ENCODE peak calls at places on chromosome 5, in eight cellular contexts. Z is sigmoid colon, A is SK-N-SH, Q is breast epithelium, E is transverse colon, R is HCT116, V is stomach, Y is endothelial cell of umbilical vein. I is an unnamed sample.

GRCh38 chr5:104189909-104190308 is 627.3 kb upstream of the NUDT12 start:
- DNase-seq in E (no peak), A (peak; percentile 2), V (no peak), R (no peak), Q (no peak), Z (no peak), Y (peak; percentile 79), I (no peak)

GRCh38 chr5:17218353-17219005 is 1.0 kb downstream of the BASP1 start:
- DNase-seq in A (peak; percentile 58), Z (no peak), R (no peak), Q (no peak), E (peak; percentile 43), Y (peak; percentile 56), V (no peak), I (peak; percentile 88)

GRCh38 chr5:147223951-147224791 is 10.7 kb upstream of the STK32A start:
- DNase-seq in Y (peak; percentile 60), Z (peak; percentile 66), Q (no peak), E (peak; percentile 16), R (peak; percentile 36), V (peak; percentile 31), A (peak; percentile 69), I (no peak)

GRCh38 chr5:67530609-67531255 is 334.1 kb upstream of the CD180 start:
- DNase-seq in Y (no peak), V (no peak), Z (no peak), E (no peak), A (peak; percentile 44), Q (no peak), R (no peak), I (no peak)

GRCh38 chr5:96427823-96428222 is 5.2 kb downstream of the PCSK1 start:
- DNase-seq in Z (no peak), E (no peak), V (no peak), R (no peak), A (no peak), Q (no peak), Y (peak; percentile 25), I (no peak)

GRCh38 chr5:14268236-14268701 is 125.1 kb downstream of the TRIO start:
- DNase-seq in V (no peak), E (no peak), A (no peak), R (peak; percentile 90), Z (no peak), Q (no peak), Y (peak; percentile 77), I (no peak)

GRCh38 chr5:112419596-112420110 is 576 bp upstream of the EPB41L4A start:
- DNase-seq in Z (peak; percentile 77), V (peak; percentile 69), Y (peak; percentile 69), E (peak; percentile 71), R (peak; percentile 13), Q (peak; percentile 74), A (peak; percentile 77), I (peak; percentile 86)

GRCh38 chr5:142287096-142287972 is 37.5 kb downstream of the SPRY4 start:
- DNase-seq in Z (no peak), A (no peak), Y (peak; percentile 79), R (no peak), V (no peak), Q (no peak), E (no peak), I (no peak)

GRCh38 chr5:149038336-149039075 is 24.4 kb downstream of the SH3TC2 start:
- DNase-seq in Q (no peak), Y (peak; percentile 82), V (no peak), E (no peak), R (no peak), A (no peak), Z (no peak), I (no peak)

GRCh38 chr5:172696171-172696849 is 55.2 kb downstream of the NEURL1B start:
- DNase-seq in V (no peak), E (no peak), R (no peak), Q (no peak), A (no peak), Z (no peak), Y (no peak), I (peak; percentile 76)

GRCh38 chr5:172695431-172696054 is 54.5 kb downstream of the NEURL1B start:
- DNase-seq in A (no peak), V (no peak), E (no peak), Z (peak; percentile 70), R (no peak), Q (no peak), Y (no peak), I (peak; percentile 58)

GRCh38 chr5:172699999-172700685 is 59.1 kb downstream of the NEURL1B start:
- DNase-seq in Z (peak; percentile 64), E (no peak), Q (no peak), A (no peak), R (no peak), Y (no peak), V (no peak), I (peak; percentile 55)

GRCh38 chr5:172699423-172699822 is 58.4 kb downstream of the NEURL1B start:
- DNase-seq in A (peak; percentile 61), E (no peak), Z (no peak), R (no peak), Q (no peak), V (no peak), Y (no peak), I (peak; percentile 37)

GRCh38 chr5:172697123-172698121 is 56.4 kb downstream of the NEURL1B start:
- DNase-seq in E (peak; percentile 93), Q (peak; percentile 90), A (peak; percentile 87), V (peak; percentile 93), Z (peak; percentile 95), Y (peak; percentile 82), R (peak; percentile 57), I (peak; percentile 93)
- TF ChIP-seq POLR2AphosphoS5 in E (peak; percentile 83), Q (no peak), A (peak; percentile 15), V (peak; percentile 34), Z (peak; percentile 61), Y (no peak), R (peak; percentile 25), I (peak; percentile 78)

DNA sequence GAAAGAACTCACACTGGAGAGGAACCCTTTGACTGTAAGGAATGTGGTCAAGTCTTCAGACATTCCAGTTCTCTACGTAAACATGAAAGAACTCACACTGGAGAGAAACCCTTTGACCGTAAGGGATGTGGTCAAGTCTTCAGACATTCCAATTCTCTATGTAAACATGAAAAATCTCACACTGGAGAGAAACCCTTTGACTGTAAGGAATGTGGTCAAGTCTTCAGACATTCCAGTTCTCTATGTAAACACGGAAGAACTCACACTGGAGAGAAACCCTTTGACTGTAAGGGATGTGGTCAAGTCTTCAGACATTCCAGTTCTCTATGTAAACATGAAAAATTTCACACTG is 32.6 kb downstream of the MAPK9 start:
- DNase-seq in Z (no peak), E (no peak), Y (no peak), A (no peak), Q (no peak), R (no peak), V (no peak), I (no peak)
- H3K9me3 ChIP-seq in Z (peaks cover 56% of the 10 kb centered on the region), E (peaks cover 91% of the 10 kb centered on the region), Y (peaks cover 8% of the 10 kb centered on the region), A (peaks cover 53% of the 10 kb centered on the region), Q (peaks cover 89% of the 10 kb centered on the region), R (peaks cover 72% of the 10 kb centered on the region), V (peaks cover 99% of the 10 kb centered on the region), I (peaks cover 100% of the 10 kb centered on the region)

GRCh38 chr5:177113566-177114424 is 19.8 kb upstream of the NSD1 start:
- DNase-seq in Y (peak; percentile 78), A (peak; percentile 89), Z (peak; percentile 86), Q (peak; percentile 78), E (peak; percentile 81), R (peak; percentile 55), V (peak; percentile 81), I (peak; percentile 92)

GRCh38 chr5:177117441-177118045 is 16.0 kb upstream of the NSD1 start:
- DNase-seq in Q (no peak), R (no peak), Y (no peak), E (no peak), Z (no peak), V (no peak), A (no peak), I (no peak)

GRCh38 chr5:177112589-177113220 is 20.9 kb upstream of the NSD1 start:
- DNase-seq in A (no peak), Q (no peak), R (no peak), Y (no peak), V (no peak), E (no peak), Z (no peak), I (no peak)

GRCh38 chr5:177111720-177112394 is 21.7 kb upstream of the NSD1 start:
- DNase-seq in A (peak; percentile 91), E (peak; percentile 60), Q (no peak), R (peak; percentile 38), V (peak; percentile 51), Y (peak; percentile 63), Z (no peak), I (peak; percentile 85)

DNA sequence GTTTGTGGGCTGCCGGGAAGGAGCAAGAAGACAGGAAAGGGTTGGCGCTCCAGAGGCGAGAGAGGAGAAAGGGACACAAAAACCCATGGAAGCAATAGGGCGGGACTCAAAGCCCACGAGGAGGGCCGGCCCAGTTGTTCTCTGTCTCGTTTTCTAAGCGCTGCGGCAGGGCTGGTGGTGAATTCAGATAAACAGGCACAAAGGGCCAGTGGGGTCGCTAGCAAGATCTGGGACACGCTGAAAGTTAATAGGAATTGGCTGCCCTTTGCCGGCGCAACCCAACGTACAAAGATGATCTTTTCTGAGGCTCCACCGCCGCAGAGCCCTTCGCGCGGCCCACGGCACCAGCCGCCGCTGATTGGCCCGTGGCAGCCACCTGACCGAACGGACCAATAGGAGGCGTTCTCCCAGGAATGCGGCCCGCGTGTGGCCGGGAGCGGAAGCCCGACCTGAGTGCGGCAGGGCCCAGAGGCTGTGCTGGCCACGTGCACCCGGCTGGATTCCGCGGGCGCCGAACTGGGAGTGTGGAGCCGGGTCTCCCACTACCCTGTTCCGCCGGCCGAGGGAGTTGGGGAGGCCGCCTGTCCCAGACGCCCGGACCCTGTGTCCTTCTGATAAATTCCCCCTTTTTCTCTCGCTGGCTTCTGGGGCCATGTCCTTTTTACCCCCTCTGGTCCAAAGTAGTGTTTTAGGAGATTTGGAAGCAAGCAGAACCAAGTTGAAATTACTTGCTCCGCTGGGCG is 16.8 kb upstream of the NSD1 start:
- DNase-seq in E (peak; percentile 80), R (no peak), Q (peak; percentile 87), V (peak; percentile 89), Z (peak; percentile 96), A (no peak), Y (peak; percentile 77), I (peak; percentile 94)
- TF ChIP-seq POLR2AphosphoS5 in E (no peak), R (no peak), Q (peak; percentile 50), V (peak; percentile 18), Z (no peak), A (no peak), Y (peak; percentile 79), I (peak; percentile 70)

GRCh38 chr5:3201121-3201520 is 394.5 kb upstream of the IRX1 start:
- DNase-seq in R (no peak), Q (no peak), E (no peak), Z (no peak), A (no peak), V (no peak), Y (no peak), I (no peak)

GRCh38 chr5:3199941-3200340 is 395.7 kb upstream of the IRX1 start:
- DNase-seq in A (no peak), E (no peak), Y (no peak), R (no peak), Z (no peak), Q (no peak), V (no peak), I (no peak)

GRCh38 chr5:3201941-3202340 is 393.7 kb upstream of the IRX1 start:
- DNase-seq in A (no peak), Y (no peak), Z (no peak), E (no peak), Q (no peak), R (no peak), V (no peak), I (no peak)

GRCh38 chr5:3200356-3200755 is 395.3 kb upstream of the IRX1 start:
- DNase-seq in V (no peak), R (no peak), Z (no peak), A (no peak), Q (no peak), Y (no peak), E (no peak), I (no peak)

GRCh38 chr5:3202570-3202969 is 393.1 kb upstream of the IRX1 start:
- DNase-seq in Z (no peak), Q (no peak), Y (no peak), V (no peak), R (no peak), E (no peak), A (no peak), I (no peak)
- H3K9me3 ChIP-seq in Z (no peaks in the 10 kb centered on the region), Q (peaks cover 3% of the 10 kb centered on the region), Y (peaks cover 12% of the 10 kb centered on the region), V (no peaks in the 10 kb centered on the region), R (no peaks in the 10 kb centered on the region), E (no peaks in the 10 kb centered on the region), A (no peaks in the 10 kb centered on the region), I (peaks cover 22% of the 10 kb centered on the region)

I was measured in spleen.